ENCODE peak calls at places on chromosomes 4 and X, in five cellular contexts. G, J, N, V and C are unnamed samples.

GRCh38 chr4:98786866-98787265 is 128.5 kb upstream of the TSPAN5 start:
- DNase-seq in G (peak), J (peak), N (no peak), V (no peak), C (no peak)

GRCh38 chr4:111773858-111774257 is 371.4 kb upstream of the FAM241A start:
- DNase-seq in G (no peak), J (no peak), N (no peak), V (no peak), C (no peak)

GRCh38 chr4:52619591-52619931 is 39.5 kb downstream of the USP46 start:
- DNase-seq in G (no peak), J (no peak), N (no peak), V (no peak), C (no peak)

GRCh38 chr4:123545569-123546122 is 149.1 kb downstream of the SPRY1 start:
- DNase-seq in G (no peak), J (no peak), N (no peak), V (no peak), C (no peak)

GRCh38 chr4:162727232-162727631 is 439.5 kb downstream of the NAF1 start:
- DNase-seq in G (peak), J (no peak), N (no peak), V (no peak), C (no peak)

GRCh38 chr4:11548529-11549176 is 120.0 kb upstream of the HS3ST1 start:
- DNase-seq in G (no peak), J (peak), N (no peak), V (no peak), C (no peak)

GRCh38 chr4:125590158-125590557 is 275.4 kb downstream of the FAT4 start:
- DNase-seq in G (no peak), J (no peak), N (no peak), V (no peak), C (no peak)

GRCh38 chr4:52751349-52751911 is at the start of gene ERVMER34-1:
- DNase-seq in G (peak), J (no peak), N (no peak), V (peak), C (peak)

GRCh38 chr4:169314906-169315305 is 44.1 kb upstream of the SH3RF1 start:
- DNase-seq in G (no peak), J (peak), N (no peak), V (peak), C (peak)

GRCh38 chr4:100098681-100099080 is 91.6 kb downstream of the DDIT4L start:
- DNase-seq in G (no peak), J (no peak), N (no peak), V (no peak), C (no peak)

GRCh38 chr4:38150021-38150671 is 189.9 kb downstream of the PTTG2 start:
- DNase-seq in G (no peak), J (peak), N (no peak), V (no peak), C (no peak)

GRCh38 chr4:42104521-42104920 is 47.9 kb downstream of the BEND4 start:
- DNase-seq in G (no peak), J (peak), N (no peak), V (no peak), C (no peak)

GRCh38 chr4:17523626-17524025 is 8.7 kb downstream of the CLRN2 start:
- DNase-seq in G (no peak), J (no peak), N (no peak), V (no peak), C (no peak)

GRCh38 chrX:71367396-71367795 is 1.2 kb downstream of the TAF1 start:
- DNase-seq in G (no peak), J (no peak), N (no peak), V (no peak), C (no peak)

GRCh38 chrX:78831523-78831922 is 84.0 kb downstream of the LPAR4 start:
- DNase-seq in G (no peak), J (no peak), N (no peak), V (no peak), C (no peak)

GRCh38 chrX:109847257-109848187 is 114.5 kb upstream of the ACSL4 start:
- DNase-seq in G (no peak), J (peak), N (no peak), V (peak), C (no peak)

GRCh38 chr4:116599859-116600258 is 485.5 kb downstream of the TRAM1L1 start:
- DNase-seq in G (peak), J (no peak), N (no peak), V (no peak), C (no peak)

GRCh38 chrX:23503835-23504539 is 163.3 kb upstream of the PRDX4 start:
- DNase-seq in G (no peak), J (peak), N (no peak), V (peak), C (no peak)

GRCh38 chr4:97720869-97721432 is 422.3 kb downstream of the STPG2 start:
- DNase-seq in G (no peak), J (no peak), N (no peak), V (no peak), C (peak)

GRCh38 chrX:106278951-106279350 is 110.8 kb downstream of the PWWP3B start:
- DNase-seq in G (no peak), J (no peak), N (no peak), V (no peak), C (no peak)

GRCh38 chr4:174764105-174764729 is 64.8 kb downstream of the GLRA3 start:
- DNase-seq in G (peak), J (peak), N (no peak), V (peak), C (peak)

GRCh38 chr4:173192375-173193162 is 24.0 kb downstream of the GALNT7 start:
- DNase-seq in G (no peak), J (no peak), N (no peak), V (no peak), C (no peak)

GRCh38 chrX:41543668-41544067 is 96.5 kb downstream of the NYX start:
- DNase-seq in G (no peak), J (no peak), N (no peak), V (no peak), C (no peak)

GRCh38 chrX:41543022-41543421 is 95.9 kb downstream of the NYX start:
- DNase-seq in G (no peak), J (no peak), N (no peak), V (no peak), C (no peak)

GRCh38 chrX:41542151-41542935 is 95.2 kb downstream of the NYX start:
- DNase-seq in G (no peak), J (peak), N (no peak), V (no peak), C (no peak)

GRCh38 chrX:41541381-41541780 is 94.2 kb downstream of the NYX start:
- DNase-seq in G (no peak), J (peak), N (no peak), V (no peak), C (no peak)

DNA sequence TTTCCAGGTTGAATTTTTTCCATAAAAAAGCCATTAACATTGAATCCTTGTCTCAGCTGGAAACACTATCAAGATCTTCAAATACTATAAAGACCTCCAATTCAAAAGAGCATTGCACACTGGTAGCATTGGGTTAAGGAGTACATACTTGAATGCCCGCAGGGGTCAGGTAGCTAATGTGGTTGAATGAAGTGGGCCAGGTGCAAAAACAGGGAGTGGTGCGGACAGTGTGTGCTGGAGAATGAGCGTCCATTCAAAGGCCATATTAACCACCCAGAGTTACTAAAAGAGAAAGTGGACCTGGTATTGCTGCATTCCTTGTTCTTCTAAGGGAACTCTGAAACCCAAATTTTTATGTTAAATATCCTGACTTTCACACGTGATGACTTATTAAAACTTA is 91.6 kb downstream of the NYX start:
- DNase-seq in G (no peak), J (no peak), N (no peak), V (no peak), C (no peak)
- TF ChIP-seq RCOR1 in G (no peak), J (no peak), N (no peak), V (no peak), C (no peak)

GRCh38 chrX:21907250-21907649 is 33.3 kb upstream of the SMS start:
- DNase-seq in G (no peak), J (peak), N (no peak), V (no peak), C (no peak)
- TF ChIP-seq RCOR1 in G (no peak), J (no peak), N (no peak), V (no peak), C (no peak)

GRCh38 chr4:20778896-20779295 is 78.6 kb downstream of the PACRGL start:
- DNase-seq in G (no peak), J (no peak), N (no peak), V (no peak), C (no peak)

GRCh38 chr4:20773144-20773997 is 73.1 kb downstream of the PACRGL start:
- DNase-seq in G (peak), J (peak), N (no peak), V (peak), C (peak)
- TF ChIP-seq RCOR1 in G (no peak), J (no peak), N (no peak), V (no peak), C (peak)

DNA sequence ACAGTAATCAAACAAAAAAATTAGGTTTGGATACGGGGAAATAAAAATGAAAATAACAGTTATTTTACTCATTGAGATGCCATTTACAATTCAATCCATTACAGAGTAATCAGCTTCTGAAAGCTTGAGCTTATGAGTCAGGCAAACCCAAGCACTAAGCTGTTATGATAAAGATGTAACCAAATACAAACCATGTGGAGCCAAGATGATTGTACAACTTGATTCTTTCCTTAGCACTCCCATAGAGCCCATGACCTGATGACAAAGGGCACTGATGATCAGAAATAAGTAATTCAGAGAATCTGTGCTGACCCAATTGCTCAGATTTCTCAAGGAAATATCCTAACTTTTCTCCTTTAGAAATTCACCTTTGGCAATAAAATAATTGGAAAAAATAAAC is 40.5 kb upstream of the PRKG2 start:
- DNase-seq in G (no peak), J (peak), N (no peak), V (no peak), C (no peak)
- TF ChIP-seq RCOR1 in G (no peak), J (no peak), N (no peak), V (no peak), C (no peak)

GRCh38 chrX:132728296-132728695 is 230.1 kb downstream of the HS6ST2 start:
- DNase-seq in G (no peak), J (no peak), N (no peak), V (no peak), C (no peak)

GRCh38 chrX:132730726-132731125 is 227.7 kb downstream of the HS6ST2 start:
- DNase-seq in G (no peak), J (no peak), N (no peak), V (no peak), C (no peak)

GRCh38 chrX:132732236-132732635 is 226.2 kb downstream of the HS6ST2 start:
- DNase-seq in G (no peak), J (no peak), N (no peak), V (no peak), C (no peak)

GRCh38 chrX:132730266-132730665 is 228.2 kb downstream of the HS6ST2 start:
- DNase-seq in G (no peak), J (no peak), N (no peak), V (no peak), C (peak)
- TF ChIP-seq RCOR1 in G (no peak), J (no peak), N (no peak), V (no peak), C (no peak)

DNA sequence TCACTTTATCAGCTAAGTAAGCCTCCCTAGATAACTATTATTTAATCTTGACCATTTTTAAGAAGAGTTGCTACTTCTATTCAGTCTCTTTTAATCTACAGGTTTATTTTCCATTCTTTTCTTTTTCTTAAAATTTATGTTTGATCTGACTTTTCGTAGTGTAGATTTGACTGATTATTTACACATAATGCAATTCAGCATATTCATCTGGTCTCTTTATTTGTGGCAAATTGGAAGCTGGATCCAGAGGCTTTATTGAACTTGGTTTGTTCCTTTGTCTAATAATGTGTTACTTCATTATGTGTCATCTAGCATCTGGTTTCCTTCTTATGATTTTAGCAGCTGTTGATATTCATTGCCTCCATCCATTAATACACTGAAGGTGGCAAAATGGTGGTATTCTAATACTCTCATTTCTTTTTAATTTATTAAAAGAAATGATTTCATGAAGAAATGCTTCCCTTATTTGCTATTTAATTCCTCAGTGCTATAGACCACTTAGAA is 113.0 kb downstream of the FBXW7 start:
- DNase-seq in G (no peak), J (no peak), N (no peak), V (no peak), C (no peak)
- TF ChIP-seq RCOR1 in G (no peak), J (no peak), N (no peak), V (no peak), C (no peak)

GRCh38 chrX:153457136-153457825 is 11.4 kb upstream of the TREX2 start:
- DNase-seq in G (no peak), J (no peak), N (no peak), V (no peak), C (no peak)
- TF ChIP-seq RCOR1 in G (no peak), J (no peak), N (no peak), V (no peak), C (no peak)

DNA sequence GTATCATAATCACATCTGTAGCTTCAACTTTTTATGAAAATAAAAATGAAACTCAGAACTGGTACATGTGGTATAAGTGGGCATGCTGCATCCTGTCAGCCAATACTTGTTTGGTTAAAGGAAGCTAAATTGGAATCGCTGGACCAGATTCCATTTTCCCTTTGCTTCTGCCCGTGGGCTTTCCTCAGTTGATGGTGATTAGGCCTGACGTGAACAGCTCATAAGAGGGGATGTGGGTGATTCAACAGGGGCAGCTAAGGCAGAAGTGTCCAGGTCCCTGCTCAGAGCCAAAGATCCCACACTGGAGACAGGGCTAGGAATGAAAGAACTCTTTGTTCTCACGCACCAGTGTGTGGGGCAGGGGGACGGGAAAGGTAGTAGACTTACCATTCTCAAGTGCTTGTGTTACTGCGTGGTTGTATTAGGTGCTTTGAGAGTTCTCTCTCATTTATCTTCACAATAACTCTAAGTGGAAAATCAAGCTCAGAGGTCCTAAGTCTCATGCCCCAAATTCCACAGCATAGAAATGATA is 63.2 kb upstream of the GUCY1A1 start:
- DNase-seq in G (no peak), J (no peak), N (no peak), V (no peak), C (no peak)
- TF ChIP-seq RCOR1 in G (no peak), J (no peak), N (no peak), V (no peak), C (no peak)

GRCh38 chr4:87633239-87633638 is 16.8 kb upstream of the DMP1 start:
- DNase-seq in G (no peak), J (peak), N (no peak), V (no peak), C (peak)
- TF ChIP-seq RCOR1 in G (no peak), J (no peak), N (no peak), V (no peak), C (no peak)